ENCODE peak calls at places on chromosome 1, in seven cellular contexts. S is fibroblast of mammary gland, K is H7, G is tibial artery, Y is pancreas, R is SK-N-SH, H is HFF-Myc. A is an unnamed sample.

GRCh38 chr1:234553241-234554156 is 56.5 kb downstream of the IRF2BP2 start:
- DNase-seq in H (peak; percentile 62), R (peak; percentile 82), G (no peak), Y (no peak), S (peak; percentile 86), K (no peak), A (no peak)

GRCh38 chr1:22104865-22105437 is 37.9 kb downstream of the WNT4 start:
- DNase-seq in K (no peak), Y (no peak), G (no peak), H (no peak), R (no peak), S (no peak), A (no peak)

GRCh38 chr1:203325004-203325417 is 19.7 kb downstream of the BTG2 start:
- DNase-seq in R (no peak), S (no peak), K (peak; percentile 62), Y (no peak), H (no peak), G (no peak), A (no peak)

GRCh38 chr1:172918478-172918877 is 132.3 kb downstream of the TNFSF18 start:
- DNase-seq in S (no peak), K (no peak), H (no peak), R (no peak), Y (no peak), G (no peak), A (no peak)

GRCh38 chr1:226097866-226098625 is 35.5 kb downstream of the H3-3A start:
- DNase-seq in K (no peak), G (no peak), H (no peak), Y (peak; percentile 21), R (no peak), S (peak; percentile 93), A (no peak)

GRCh38 chr1:52919720-52920199 is 1.8 kb downstream of the ECHDC2 start:
- DNase-seq in H (no peak), S (no peak), Y (no peak), G (no peak), K (no peak), R (no peak), A (no peak)

GRCh38 chr1:84303154-84303830 is 1.8 kb downstream of the SAMD13 start:
- DNase-seq in H (no peak), G (no peak), Y (no peak), K (no peak), R (no peak), S (no peak), A (no peak)

GRCh38 chr1:22452401-22452963 is 831 bp downstream of the ZBTB40 start:
- DNase-seq in R (no peak), G (peak; percentile 41), K (no peak), S (peak; percentile 55), H (no peak), Y (no peak), A (peak; percentile 43)

GRCh38 chr1:15583016-15583706 is 1.7 kb downstream of the AGMAT start:
- DNase-seq in S (no peak), Y (no peak), K (no peak), G (no peak), H (no peak), R (no peak), A (no peak)

GRCh38 chr1:22184892-22185612 is 42.2 kb upstream of the WNT4 start:
- DNase-seq in G (no peak), R (peak; percentile 40), H (no peak), S (no peak), Y (no peak), K (peak; percentile 83), A (no peak)

GRCh38 chr1:37930246-37931142 is 16.4 kb downstream of the INPP5B start:
- DNase-seq in K (peak; percentile 12), G (no peak), Y (peak; percentile 19), R (no peak), S (no peak), H (no peak), A (no peak)

GRCh38 chr1:203048555-203049051 is 22.3 kb downstream of the PPFIA4 start:
- DNase-seq in H (no peak), S (no peak), R (no peak), G (no peak), Y (no peak), K (peak; percentile 97), A (no peak)

GRCh38 chr1:245129321-245129720 is 25.5 kb upstream of the KIF26B start:
- DNase-seq in Y (no peak), R (no peak), H (no peak), S (no peak), K (no peak), G (no peak), A (no peak)

GRCh38 chr1:103516283-103516682 is 9.2 kb upstream of the RNPC3 start:
- DNase-seq in K (no peak), R (no peak), S (no peak), G (no peak), Y (no peak), H (no peak), A (no peak)

GRCh38 chr1:57061369-57061768 is 95.6 kb upstream of the C8B start:
- DNase-seq in Y (no peak), G (no peak), S (peak; percentile 42), H (peak; percentile 4), K (no peak), R (no peak), A (no peak)

GRCh38 chr1:119007343-119007671 is 19.2 kb upstream of the TBX15 start:
- DNase-seq in K (peak; percentile 64), S (no peak), R (no peak), H (no peak), G (no peak), Y (no peak), A (no peak)

GRCh38 chr1:3628445-3628844 is 3.6 kb downstream of the TPRG1L start:
- DNase-seq in S (no peak), G (no peak), K (no peak), Y (no peak), H (no peak), R (peak; percentile 89), A (no peak)

GRCh38 chr1:8858112-8858668 is 20.3 kb downstream of the ENO1 start:
- DNase-seq in K (no peak), S (peak; percentile 81), R (no peak), Y (no peak), G (no peak), H (peak; percentile 52), A (no peak)

GRCh38 chr1:233140974-233141373 is 154.6 kb downstream of the PCNX2 start:
- DNase-seq in H (no peak), S (peak; percentile 41), R (no peak), G (no peak), Y (no peak), K (no peak), A (no peak)

GRCh38 chr1:86788300-86789206 is 84.2 kb downstream of the SH3GLB1 start:
- DNase-seq in K (no peak), H (no peak), Y (no peak), G (peak; percentile 84), S (peak; percentile 98), R (no peak), A (no peak)

GRCh38 chr1:205049479-205049878 is 6.5 kb downstream of the CNTN2 start:
- DNase-seq in K (no peak), R (peak; percentile 49), G (no peak), S (no peak), Y (no peak), H (no peak), A (peak; percentile 75)

GRCh38 chr1:112991721-112992120 is 35.7 kb upstream of the SLC16A1 start:
- DNase-seq in G (no peak), S (no peak), H (no peak), R (no peak), K (no peak), Y (no peak), A (no peak)

GRCh38 chr1:182367928-182368327 is 23.7 kb downstream of the GLUL start:
- DNase-seq in S (no peak), R (no peak), G (no peak), Y (no peak), H (no peak), K (no peak), A (no peak)
- H3K4me3 ChIP-seq in S (no peak overlapping the region), R (no peak overlapping the region), G (no peak overlapping the region), Y (no peak overlapping the region), H (no peak overlapping the region), K (no peak overlapping the region), A (no peak overlapping the region)

GRCh38 chr1:107057197-107058133 is 991 bp downstream of the PRMT6 start:
- DNase-seq in R (peak; percentile 78), G (peak; percentile 38), H (peak; percentile 41), K (peak; percentile 61), Y (peak; percentile 89), S (peak; percentile 44), A (peak; percentile 68)

GRCh38 chr1:107056426-107057196 is at the start of gene PRMT6:
- DNase-seq in H (peak; percentile 32), Y (peak; percentile 91), S (peak; percentile 65), R (peak; percentile 88), K (peak; percentile 82), G (peak; percentile 77), A (peak; percentile 79)

GRCh38 chr1:107061886-107062285 is 5.4 kb downstream of the PRMT6 start:
- DNase-seq in G (no peak), K (no peak), H (no peak), R (no peak), Y (no peak), S (no peak), A (no peak)

DNA sequence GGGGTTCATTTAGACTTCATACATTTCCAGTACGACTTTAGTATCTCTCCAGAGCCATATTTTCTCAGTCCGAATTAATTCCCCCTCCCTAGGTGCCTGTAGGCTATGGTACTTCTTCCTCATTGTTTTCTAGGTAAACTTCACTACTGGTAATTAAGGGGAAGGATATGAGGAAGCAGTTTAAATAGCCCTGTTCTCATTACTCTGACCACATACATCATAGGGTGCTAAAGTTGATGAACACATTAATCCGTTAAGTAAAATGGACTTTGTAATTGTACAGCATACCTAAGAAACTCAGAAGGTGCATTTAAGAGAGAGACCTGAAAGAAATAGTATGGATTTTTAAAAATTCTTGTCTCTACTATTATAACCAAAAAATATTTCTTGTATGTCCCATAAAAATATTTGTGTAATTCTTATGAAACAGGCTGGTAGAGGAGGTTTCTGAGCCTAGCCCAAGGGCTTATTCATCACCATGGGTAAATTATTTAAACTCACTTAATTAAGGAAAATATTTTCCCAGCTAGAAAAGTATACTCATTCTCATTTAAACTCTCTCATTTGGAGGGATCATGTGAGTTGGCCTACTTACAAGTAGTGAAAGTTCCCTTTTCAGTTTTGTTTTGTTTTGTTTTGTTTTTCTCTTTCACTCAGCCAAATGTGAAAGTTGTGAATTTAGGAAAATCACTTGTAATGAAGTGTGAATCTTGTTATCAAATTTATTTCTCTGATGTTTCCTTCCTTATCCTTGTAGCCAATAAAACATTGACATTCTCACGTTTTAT is 2.0 kb downstream of the PRMT6 start:
- DNase-seq in S (no peak), Y (no peak), K (no peak), H (no peak), G (no peak), R (no peak), A (no peak)
- H3K4me3 ChIP-seq in S (peak overlapping the region; percentile 92), Y (peak overlapping the region; percentile 94), K (peak overlapping the region; percentile 100), H (peak overlapping the region; percentile 97), G (no peak overlapping the region), R (peak overlapping the region; percentile 99), A (peak overlapping the region; percentile 96)

GRCh38 chr1:179108644-179109043 is 26.8 kb downstream of the TOR3A start:
- DNase-seq in G (no peak), H (no peak), K (no peak), S (no peak), R (no peak), Y (no peak), A (no peak)
- H3K4me3 ChIP-seq in G (no peak overlapping the region), H (no peak overlapping the region), K (no peak overlapping the region), S (no peak overlapping the region), R (no peak overlapping the region), Y (no peak overlapping the region), A (no peak overlapping the region)

GRCh38 chr1:217133958-217134856 is 411.0 kb upstream of the ESRRG start:
- DNase-seq in R (peak; percentile 59), H (no peak), K (peak; percentile 59), G (no peak), S (peak; percentile 19), Y (peak; percentile 55), A (no peak)
- H3K4me3 ChIP-seq in R (peak overlapping the region; percentile 57), H (no peak overlapping the region), K (peak overlapping the region; percentile 57), G (peak overlapping the region; percentile 54), S (no peak overlapping the region), Y (peak overlapping the region; percentile 51), A (peak overlapping the region; percentile 54)